ENCODE peak calls at places on chromosomes 13 and 19, in nine cellular contexts. I, Y, V, H, U, O, E, G and D are unnamed samples.

GRCh38 chr13:60654405-60654804 is 257.4 kb downstream of the TDRD3 start:
- DNase-seq in I (peak), Y (no peak), V (peak), H (no peak), U (no peak), O (peak), E (peak), G (peak), D (peak)

GRCh38 chr13:23673354-23673753 is 103.1 kb downstream of the TNFRSF19 start:
- DNase-seq in I (no peak), Y (no peak), V (peak), H (no peak), U (no peak), O (no peak), E (peak), G (no peak), D (no peak)

GRCh38 chr13:84433024-84433423 is 550.8 kb upstream of the SLITRK1 start:
- DNase-seq in I (no peak), Y (no peak), V (peak), H (no peak), U (no peak), O (no peak), E (no peak), G (no peak), D (no peak)

GRCh38 chr19:51124729-51125128 is at the start of gene SIGLEC9:
- DNase-seq in I (no peak), Y (no peak), V (no peak), H (no peak), U (peak), O (peak), E (no peak), G (peak), D (peak)

GRCh38 chr13:35475960-35476943 is at the start of gene MAB21L1:
- DNase-seq in I (peak), Y (no peak), V (peak), H (no peak), U (no peak), O (no peak), E (peak), G (no peak), D (no peak)

GRCh38 chr13:106865706-106866288 is 297.9 kb upstream of the ARGLU1 start:
- DNase-seq in I (peak), Y (no peak), V (no peak), H (no peak), U (no peak), O (no peak), E (no peak), G (no peak), D (no peak)

GRCh38 chr13:40483601-40484000 is 182.8 kb downstream of the FOXO1 start:
- DNase-seq in I (no peak), Y (no peak), V (no peak), H (no peak), U (no peak), O (no peak), E (no peak), G (peak), D (no peak)

GRCh38 chr19:6232567-6232966 is 47.2 kb downstream of the MLLT1 start:
- DNase-seq in I (no peak), Y (no peak), V (peak), H (no peak), U (no peak), O (no peak), E (no peak), G (no peak), D (no peak)

GRCh38 chr13:98576215-98576945 is 527 bp downstream of the STK24 start:
- DNase-seq in I (peak), Y (no peak), V (peak), H (no peak), U (peak), O (peak), E (peak), G (peak), D (peak)

GRCh38 chr19:39240421-39240820 is 4.4 kb downstream of the IFNL3 start:
- DNase-seq in I (no peak), Y (no peak), V (no peak), H (no peak), U (no peak), O (no peak), E (no peak), G (no peak), D (no peak)

GRCh38 chr19:48635966-48636858 is 967 bp downstream of the DBP start:
- DNase-seq in I (no peak), Y (no peak), V (no peak), H (no peak), U (no peak), O (peak), E (peak), G (peak), D (peak)
- H3K4me3 ChIP-seq in I (no peak), Y (peak), V (peak), H (peak), U (peak), O (peak), E (peak), G (peak), D (peak)

GRCh38 chr13:27171830-27172494 is 351 bp upstream of the USP12 start:
- DNase-seq in I (peak), Y (peak), V (peak), H (peak), U (peak), O (peak), E (peak), G (peak), D (peak)
- TF ChIP-seq CTCF in I (no peak), Y (no peak), V (no peak), H (no peak), U (peak), O (no peak), E (peak), G (no peak), D (peak)

GRCh38 chr13:111383591-111384440 is 63.4 kb downstream of the TEX29 start:
- DNase-seq in I (no peak), Y (no peak), V (no peak), H (no peak), U (no peak), O (no peak), E (no peak), G (no peak), D (no peak)

GRCh38 chr13:111385182-111385857 is 64.9 kb downstream of the TEX29 start:
- DNase-seq in I (no peak), Y (no peak), V (no peak), H (no peak), U (no peak), O (no peak), E (no peak), G (no peak), D (no peak)

GRCh38 chr13:111384441-111385181 is 64.2 kb downstream of the TEX29 start:
- DNase-seq in I (no peak), Y (no peak), V (no peak), H (no peak), U (peak), O (no peak), E (no peak), G (no peak), D (no peak)

GRCh38 chr13:111382411-111382810 is 62.0 kb downstream of the TEX29 start:
- DNase-seq in I (no peak), Y (no peak), V (no peak), H (no peak), U (no peak), O (no peak), E (no peak), G (no peak), D (no peak)

GRCh38 chr13:111382877-111383276 is 62.4 kb downstream of the TEX29 start:
- DNase-seq in I (no peak), Y (no peak), V (no peak), H (no peak), U (no peak), O (no peak), E (no peak), G (no peak), D (no peak)
- H3K4me3 ChIP-seq in I (no peak), Y (no peak), V (no peak), H (no peak), U (no peak), O (no peak), E (no peak), G (no peak), D (no peak)

DNA sequence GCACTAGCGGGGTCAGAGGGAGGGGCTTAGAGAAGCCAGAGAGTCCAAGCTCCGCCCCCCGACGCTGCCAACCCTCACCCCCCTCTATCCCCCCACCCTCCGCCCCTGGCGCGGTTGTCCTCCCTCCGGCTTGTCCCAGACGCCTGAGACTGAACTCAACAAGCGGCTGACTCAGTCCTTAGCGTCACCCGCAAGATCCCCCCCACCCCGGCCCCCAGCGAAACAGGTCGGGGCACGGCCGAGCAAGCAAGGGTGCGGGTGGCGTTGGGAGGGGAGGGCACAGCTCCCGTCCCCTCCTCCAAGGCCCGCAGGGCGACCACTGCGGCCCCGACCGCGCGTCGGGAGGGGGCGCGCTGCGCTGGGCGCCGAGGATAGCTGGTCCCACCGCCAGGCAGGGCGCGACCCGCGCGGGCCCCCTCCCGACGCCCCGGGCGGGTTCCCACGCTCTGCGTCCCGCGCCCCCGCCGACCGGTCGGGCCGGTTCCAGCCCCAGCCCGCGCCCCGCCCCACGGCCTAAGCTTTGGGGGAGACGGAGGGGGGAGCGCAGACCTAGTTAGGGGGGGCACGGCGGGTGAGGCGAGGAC is 5.3 kb downstream of the NOTCH3 start:
- DNase-seq in I (no peak), Y (no peak), V (peak), H (no peak), U (no peak), O (no peak), E (peak), G (peak), D (no peak)
- TF ChIP-seq CTCF in I (peak), Y (no peak), V (peak), H (no peak), U (no peak), O (no peak), E (peak), G (no peak), D (no peak)

GRCh38 chr19:2477141-2477710 is 1.3 kb downstream of the GADD45B start:
- DNase-seq in I (no peak), Y (no peak), V (peak), H (no peak), U (peak), O (peak), E (peak), G (peak), D (peak)

GRCh38 chr19:2478324-2478755 is 2.4 kb downstream of the GADD45B start:
- DNase-seq in I (peak), Y (peak), V (peak), H (no peak), U (peak), O (peak), E (peak), G (peak), D (peak)

GRCh38 chr19:2478756-2479555 is 3.0 kb downstream of the GADD45B start:
- DNase-seq in I (peak), Y (peak), V (peak), H (no peak), U (peak), O (peak), E (peak), G (peak), D (peak)

GRCh38 chr19:2476451-2477140 is 669 bp downstream of the GADD45B start:
- DNase-seq in I (peak), Y (no peak), V (peak), H (no peak), U (peak), O (peak), E (peak), G (peak), D (peak)

GRCh38 chr19:2477732-2478191 is 1.8 kb downstream of the GADD45B start:
- DNase-seq in I (peak), Y (no peak), V (peak), H (no peak), U (peak), O (no peak), E (peak), G (no peak), D (peak)
- H3K4me3 ChIP-seq in I (peak), Y (peak), V (peak), H (peak), U (peak), O (peak), E (peak), G (no peak), D (peak)

GRCh38 chr13:33153421-33154381 is 131.9 kb downstream of the STARD13 start:
- DNase-seq in I (peak), Y (no peak), V (peak), H (no peak), U (peak), O (peak), E (no peak), G (no peak), D (peak)
- TF ChIP-seq CTCF in I (peak), Y (no peak), V (peak), H (no peak), U (no peak), O (no peak), E (no peak), G (no peak), D (no peak)